ENCODE peak calls at places on chromosome 15, in seven cellular contexts. V is SK-N-SH, W is K562, Q is HepG2, N is HCT116, R is H1, D is GM12878. A is an unnamed sample.

GRCh38 chr15:49855917-49856637 is 235.2 kb downstream of the DTWD1 start:
- DNase-seq in V (no peak), W (no peak), Q (no peak), N (no peak), R (no peak), D (no peak), A (no peak)

GRCh38 chr15:90685688-90686434 is 31.3 kb upstream of the BLM start:
- DNase-seq in V (no peak), W (no peak), Q (no peak), N (no peak), R (no peak), D (no peak), A (no peak)

GRCh38 chr15:75235760-75236729 is 22.1 kb upstream of the GOLGA6C start:
- DNase-seq in V (no peak), W (no peak), Q (no peak), N (no peak), R (no peak), D (no peak), A (no peak)

GRCh38 chr15:70152070-70152480 is 54.4 kb upstream of the TLE3 start:
- DNase-seq in V (no peak), W (no peak), Q (no peak), N (no peak), R (no peak), D (no peak), A (no peak)

GRCh38 chr15:42165081-42165480 is 8.6 kb upstream of the PLA2G4F start:
- DNase-seq in V (no peak), W (no peak), Q (no peak), N (no peak), R (no peak), D (no peak), A (no peak)

GRCh38 chr15:80308002-80308401 is 56.0 kb upstream of the CTXND1 start:
- DNase-seq in V (no peak), W (no peak), Q (peak; percentile 46), N (no peak), R (peak; percentile 51), D (no peak), A (no peak)

GRCh38 chr15:74869726-74870407 is 3.3 kb downstream of the SCAMP2 start:
- DNase-seq in V (peak; percentile 60), W (no peak), Q (no peak), N (no peak), R (no peak), D (peak; percentile 97), A (no peak)

GRCh38 chr15:38724827-38725226 is 160.2 kb upstream of the RASGRP1 start:
- DNase-seq in V (no peak), W (no peak), Q (no peak), N (no peak), R (no peak), D (no peak), A (no peak)

GRCh38 chr15:68603951-68604350 is 25.2 kb downstream of the CORO2B start:
- DNase-seq in V (no peak), W (no peak), Q (no peak), N (no peak), R (no peak), D (no peak), A (no peak)

GRCh38 chr15:44726136-44726535 is 10.2 kb upstream of the TRIM69 start:
- DNase-seq in V (no peak), W (no peak), Q (no peak), N (no peak), R (no peak), D (no peak), A (no peak)

GRCh38 chr15:99454941-99455795 is 110.6 kb upstream of the MEF2A start:
- DNase-seq in V (no peak), W (peak; percentile 40), Q (peak; percentile 49), N (peak; percentile 51), R (no peak), D (no peak), A (no peak)

GRCh38 chr15:59438891-59439290 is 905 bp downstream of the FAM81A start:
- DNase-seq in V (no peak), W (no peak), Q (no peak), N (no peak), R (no peak), D (no peak), A (no peak)

GRCh38 chr15:79977431-79977940 is 6.5 kb upstream of the BCL2A1 start:
- DNase-seq in V (no peak), W (peak; percentile 38), Q (no peak), N (no peak), R (no peak), D (peak; percentile 76), A (no peak)

GRCh38 chr15:31486906-31487695 is 160.5 kb downstream of the KLF13 start:
- DNase-seq in V (no peak), W (no peak), Q (no peak), N (no peak), R (no peak), D (no peak), A (no peak)

GRCh38 chr15:92400573-92400972 is 6.9 kb downstream of the ST8SIA2 start:
- DNase-seq in V (no peak), W (no peak), Q (no peak), N (no peak), R (no peak), D (no peak), A (no peak)
- TF ChIP-seq JUND in V (no peak), W (no peak), Q (no peak), N (no peak), R (no peak), D (no peak), A (no peak)

DNA sequence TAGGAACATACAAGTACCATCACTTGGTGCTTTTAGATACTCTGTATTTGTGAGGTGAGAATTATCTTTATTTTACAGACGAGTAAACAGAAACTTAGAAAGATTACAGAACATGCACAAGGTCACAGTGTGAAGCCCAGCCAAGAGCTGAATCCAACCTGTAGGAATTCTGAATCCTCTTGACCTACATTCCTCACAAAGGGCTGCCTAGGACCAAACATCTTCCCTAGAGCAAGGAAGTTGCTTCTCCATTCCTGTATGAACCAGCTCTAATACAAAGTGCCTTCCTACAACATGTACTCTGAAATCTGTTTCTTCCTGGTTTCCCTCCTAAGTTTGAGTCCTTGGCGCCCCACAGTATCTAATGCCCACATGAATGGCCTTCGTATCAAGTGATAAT is 2.9 kb downstream of the HDGFL3 start:
- DNase-seq in V (no peak), W (no peak), Q (no peak), N (no peak), R (no peak), D (no peak), A (no peak)
- TF ChIP-seq JUND in V (no peak), W (no peak), Q (no peak), N (no peak), R (no peak), D (no peak), A (no peak)

GRCh38 chr15:39918688-39919385 is 1.2 kb downstream of the GPR176 start:
- DNase-seq in V (no peak), W (no peak), Q (no peak), N (no peak), R (no peak), D (no peak), A (no peak)

GRCh38 chr15:39919396-39919739 is 698 bp downstream of the GPR176 start:
- DNase-seq in V (no peak), W (no peak), Q (no peak), N (no peak), R (no peak), D (no peak), A (no peak)

GRCh38 chr15:39919740-39920509 is at the start of gene GPR176:
- DNase-seq in V (peak; percentile 87), W (no peak), Q (no peak), N (no peak), R (no peak), D (no peak), A (no peak)

GRCh38 chr15:39921274-39921638 is 1.2 kb upstream of the GPR176 start:
- DNase-seq in V (no peak), W (no peak), Q (no peak), N (no peak), R (no peak), D (no peak), A (no peak)

DNA sequence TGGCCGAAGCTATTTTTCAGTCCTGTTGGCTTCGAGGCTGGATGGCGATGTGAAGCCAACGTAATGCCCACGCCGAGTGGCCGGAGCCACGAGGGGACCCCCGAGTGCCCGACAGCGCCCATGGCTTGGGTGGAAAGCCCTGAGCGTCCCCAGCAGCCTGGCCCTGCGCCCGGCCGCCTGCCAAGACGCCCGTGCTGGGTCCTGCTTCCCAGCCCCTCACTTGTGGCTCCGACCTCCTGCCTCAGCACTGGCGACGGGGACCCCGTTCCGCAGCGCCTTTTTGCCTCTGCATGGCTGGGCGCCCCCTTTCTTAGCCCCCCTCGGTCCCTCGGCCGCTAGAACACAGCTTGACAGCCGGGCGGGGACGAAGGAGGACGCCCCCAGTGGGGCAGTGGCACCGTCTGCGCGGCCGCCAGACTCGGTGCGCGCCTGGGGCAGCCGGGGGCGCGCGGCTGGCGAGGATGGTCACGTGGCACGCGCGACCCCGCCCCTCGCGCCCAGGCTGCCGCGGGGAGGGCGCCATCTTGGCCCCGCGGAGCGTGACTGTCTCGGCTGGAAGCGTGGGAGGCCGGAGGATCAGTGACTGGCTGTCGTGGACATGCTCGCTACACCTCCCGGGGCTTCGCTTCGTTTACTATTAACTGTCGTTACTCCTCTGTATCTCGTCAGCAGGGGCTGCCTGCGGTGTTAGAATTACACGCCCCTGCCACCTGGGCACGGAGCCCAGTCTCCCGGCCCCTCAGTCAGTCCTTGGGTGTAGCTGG is 626 bp upstream of the GPR176 start:
- DNase-seq in V (peak; percentile 95), W (peak; percentile 87), Q (peak; percentile 11), N (no peak), R (no peak), D (peak; percentile 38), A (peak; percentile 86)
- TF ChIP-seq JUND in V (no peak), W (no peak), Q (peak; percentile 52), N (no peak), R (no peak), D (no peak), A (no peak)

GRCh38 chr15:46089438-46090044 is 454.7 kb downstream of the SQOR start:
- DNase-seq in V (no peak), W (no peak), Q (no peak), N (no peak), R (no peak), D (no peak), A (no peak)

GRCh38 chr15:46088486-46089437 is 453.9 kb downstream of the SQOR start:
- DNase-seq in V (no peak), W (no peak), Q (no peak), N (no peak), R (no peak), D (no peak), A (no peak)

GRCh38 chr15:46091860-46092450 is 457.1 kb downstream of the SQOR start:
- DNase-seq in V (peak; percentile 49), W (peak; percentile 12), Q (peak; percentile 12), N (peak; percentile 4), R (peak; percentile 15), D (no peak), A (peak; percentile 68)
- TF ChIP-seq JUND in V (no peak), W (no peak), Q (no peak), N (no peak), R (no peak), D (no peak), A (no peak)